ENCODE peak calls at places on chromosomes 1 and 21, in six cellular contexts. R, T, Z, Y, U and W are unnamed samples. For H3K4me1, the result is how much of the 10 kb centered on the place peaks cover.

GRCh38 chr1:16180291-16180824 is 24.5 kb upstream of the EPHA2 start:
- DNase-seq in R (no peak), T (no peak), Z (no peak), Y (no peak), U (no peak), W (no peak)

GRCh38 chr1:115188680-115189395 is 99.5 kb upstream of the TSPAN2 start:
- DNase-seq in R (no peak), T (no peak), Z (no peak), Y (no peak), U (no peak), W (no peak)

GRCh38 chr1:184366992-184367391 is 19.8 kb upstream of the C1orf21 start:
- DNase-seq in R (no peak), T (no peak), Z (no peak), Y (peak), U (no peak), W (no peak)

GRCh38 chr1:66247415-66248208 is 286.3 kb upstream of the SGIP1 start:
- DNase-seq in R (no peak), T (no peak), Z (no peak), Y (no peak), U (no peak), W (no peak)

GRCh38 chr1:244651956-244652698 is 799 bp upstream of the DESI2 start:
- DNase-seq in R (no peak), T (no peak), Z (no peak), Y (peak), U (no peak), W (no peak)

GRCh38 chr1:111570781-111571181 is 48.8 kb upstream of the RAP1A start:
- DNase-seq in R (no peak), T (no peak), Z (peak), Y (no peak), U (peak), W (peak)

GRCh38 chr21:15062566-15062965 is 2.2 kb downstream of the NRIP1 start:
- DNase-seq in R (no peak), T (no peak), Z (no peak), Y (peak), U (no peak), W (no peak)

GRCh38 chr1:66181999-66182398 is 352.0 kb upstream of the SGIP1 start:
- DNase-seq in R (no peak), T (no peak), Z (no peak), Y (no peak), U (no peak), W (no peak)

GRCh38 chr21:40835179-40835694 is 11.7 kb downstream of the DSCAM start:
- DNase-seq in R (no peak), T (no peak), Z (no peak), Y (no peak), U (no peak), W (no peak)

GRCh38 chr1:25484096-25484495 is 53.4 kb downstream of the MACO1 start:
- DNase-seq in R (no peak), T (no peak), Z (no peak), Y (no peak), U (no peak), W (no peak)

GRCh38 chr1:201214461-201214860 is 23.8 kb downstream of the IGFN1 start:
- DNase-seq in R (no peak), T (no peak), Z (peak), Y (no peak), U (no peak), W (no peak)

GRCh38 chr1:32336963-32337675 is 1.1 kb upstream of the MARCKSL1 start:
- DNase-seq in R (no peak), T (peak), Z (no peak), Y (no peak), U (peak), W (no peak)

GRCh38 chr1:248047008-248047407 is 372 bp downstream of the OR2L3 start:
- DNase-seq in R (no peak), T (no peak), Z (no peak), Y (no peak), U (no peak), W (no peak)

GRCh38 chr1:236039736-236040670 is 24.9 kb downstream of the NID1 start:
- DNase-seq in R (peak), T (no peak), Z (no peak), Y (peak), U (no peak), W (no peak)

GRCh38 chr1:164308101-164308500 is 250.9 kb upstream of the PBX1 start:
- DNase-seq in R (no peak), T (no peak), Z (no peak), Y (no peak), U (no peak), W (no peak)

DNA sequence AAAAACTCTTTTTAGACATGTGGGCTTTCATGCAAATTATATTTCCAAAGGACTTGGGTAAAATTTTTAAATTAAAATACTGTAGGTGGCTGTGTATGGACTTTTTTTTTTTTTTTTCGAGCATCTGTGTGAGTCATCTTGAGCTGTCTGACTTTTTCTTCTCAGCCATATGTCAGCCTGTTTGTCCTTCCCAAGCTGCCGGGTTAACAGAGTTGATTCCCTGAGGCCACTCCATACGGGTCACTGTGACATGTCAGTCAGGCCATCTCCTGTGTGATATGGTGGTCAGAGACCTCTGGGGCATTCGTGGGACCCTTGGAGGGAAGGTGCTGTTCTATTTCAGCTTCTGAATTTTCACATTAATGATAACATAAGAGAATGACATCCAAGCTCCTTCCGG is 148.3 kb downstream of the KCNJ6 start:
- DNase-seq in R (no peak), T (no peak), Z (peak), Y (peak), U (no peak), W (no peak)
- H3K4me1 ChIP-seq in R (under half), T (under half), Z (under half), Y (under half), U (under half), W (under half)

GRCh38 chr21:35026153-35026499 is 23.0 kb downstream of the RUNX1 start:
- DNase-seq in R (no peak), T (no peak), Z (peak), Y (no peak), U (no peak), W (no peak)

GRCh38 chr21:35028451-35028757 is 20.7 kb downstream of the RUNX1 start:
- DNase-seq in R (no peak), T (no peak), Z (no peak), Y (no peak), U (no peak), W (no peak)

GRCh38 chr21:35027558-35028450 is 21.3 kb downstream of the RUNX1 start:
- DNase-seq in R (no peak), T (no peak), Z (no peak), Y (no peak), U (peak), W (no peak)

GRCh38 chr21:35025206-35026152 is 23.6 kb downstream of the RUNX1 start:
- DNase-seq in R (no peak), T (no peak), Z (peak), Y (no peak), U (no peak), W (no peak)

DNA sequence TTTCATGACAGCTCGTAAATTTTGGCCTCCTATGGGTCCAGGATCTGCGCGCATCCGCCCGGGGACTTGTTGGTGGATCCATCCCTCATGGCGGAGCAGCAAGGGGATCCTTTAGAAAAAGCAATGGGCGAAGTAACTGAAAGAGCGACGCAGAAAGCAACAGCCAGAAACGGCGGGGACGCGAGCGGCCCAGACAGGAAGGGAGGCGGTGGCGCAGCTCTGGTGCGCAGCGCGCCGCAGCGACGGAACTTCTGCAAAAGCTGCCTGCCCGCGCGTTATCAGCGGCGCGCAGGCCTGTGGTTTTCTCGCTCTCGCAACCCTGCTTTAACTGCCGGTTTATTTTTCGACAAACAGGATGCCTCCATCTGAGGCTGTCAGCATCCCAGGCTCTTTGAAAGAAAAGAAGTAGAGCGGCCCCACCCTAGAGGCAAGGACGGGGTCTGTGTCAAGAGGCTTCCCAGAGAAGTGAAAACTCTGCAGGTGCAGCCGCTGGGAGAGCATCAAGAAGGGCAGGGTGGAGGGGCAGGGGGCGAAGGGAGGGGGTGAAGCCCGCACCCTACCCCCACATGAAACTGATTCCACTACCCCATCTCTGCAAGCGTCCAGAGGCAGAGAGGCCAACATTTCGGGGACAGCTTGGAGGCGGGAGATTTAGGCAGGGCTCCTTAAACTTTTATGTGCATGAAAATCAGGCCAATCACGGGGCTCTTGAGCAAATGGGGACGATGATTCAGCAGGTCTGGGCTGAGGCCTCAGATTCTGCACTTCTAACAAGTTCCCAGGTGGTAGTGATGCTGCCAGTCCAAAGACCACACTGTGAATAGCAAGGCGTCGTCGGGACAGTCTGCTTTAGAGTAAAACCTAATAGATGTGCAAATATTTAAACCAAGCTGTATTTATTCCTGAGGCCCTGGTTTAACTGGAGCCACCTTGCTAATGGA is 22.2 kb downstream of the RUNX1 start:
- DNase-seq in R (no peak), T (peak), Z (peak), Y (peak), U (peak), W (no peak)
- H3K4me1 ChIP-seq in R (under half), T (under half), Z (under half), Y (under half), U (half or more), W (under half)

GRCh38 chr1:98870959-98871903 is 133.4 kb downstream of the PLPPR5 start:
- DNase-seq in R (no peak), T (no peak), Z (no peak), Y (no peak), U (peak), W (peak)
- H3K4me1 ChIP-seq in R (under half), T (under half), Z (under half), Y (under half), U (under half), W (under half)

GRCh38 chr1:167665469-167665868 is 35.4 kb downstream of the RCSD1 start:
- DNase-seq in R (no peak), T (no peak), Z (no peak), Y (no peak), U (no peak), W (no peak)

GRCh38 chr1:167669209-167670139 is 39.4 kb downstream of the RCSD1 start:
- DNase-seq in R (no peak), T (no peak), Z (no peak), Y (no peak), U (peak), W (no peak)

GRCh38 chr1:167668108-167668507 is 38.1 kb downstream of the RCSD1 start:
- DNase-seq in R (no peak), T (no peak), Z (no peak), Y (no peak), U (peak), W (no peak)

GRCh38 chr1:167666416-167666815 is 36.4 kb downstream of the RCSD1 start:
- DNase-seq in R (no peak), T (no peak), Z (no peak), Y (no peak), U (no peak), W (no peak)

GRCh38 chr1:167667536-167667935 is 37.5 kb downstream of the RCSD1 start:
- DNase-seq in R (no peak), T (no peak), Z (no peak), Y (no peak), U (no peak), W (no peak)
- H3K4me1 ChIP-seq in R (under half), T (under half), Z (under half), Y (under half), U (half or more), W (under half)